ENCODE peak calls at places on chromosomes 4 and X, in ten cellular contexts. A is brain microvascular endothelial cell, V is AG09309, J is right lobe of liver, T is Caco-2, G is fibroblast of villous mesenchyme, Y is bronchial epithelial cell, C is GM10248, Q is Calu3, F is heart right ventricle. P is an unnamed sample.

GRCh38 chr4:137664055-137664405 is 131.7 kb upstream of the PCDH18 start:
- DNase-seq in A (peak), V (peak), J (no peak), T (no peak), G (peak), Y (peak), C (no peak), Q (no peak), F (no peak), P (peak)

GRCh38 chr4:2339458-2340271 is 77.8 kb upstream of the MXD4 start:
- DNase-seq in A (no peak), V (no peak), J (no peak), T (no peak), G (no peak), Y (no peak), C (no peak), Q (no peak), F (no peak), P (no peak)

GRCh38 chr4:158714937-158715336 is 8.3 kb downstream of the PPID start:
- DNase-seq in A (no peak), V (no peak), J (no peak), T (no peak), G (no peak), Y (no peak), C (no peak), Q (no peak), F (no peak), P (no peak)

GRCh38 chr4:188660796-188661195 is 521.6 kb downstream of the TRIML1 start:
- DNase-seq in A (no peak), V (no peak), J (no peak), T (no peak), G (no peak), Y (no peak), C (no peak), Q (no peak), F (no peak), P (no peak)

GRCh38 chr4:113760852-113761681 is 471 bp downstream of the CAMK2D start:
- DNase-seq in A (peak), V (no peak), J (peak), T (peak), G (peak), Y (peak), C (peak), Q (peak), F (peak), P (peak)

GRCh38 chr4:27066591-27066990 is 205.9 kb downstream of the STIM2 start:
- DNase-seq in A (no peak), V (no peak), J (no peak), T (no peak), G (no peak), Y (no peak), C (no peak), Q (peak), F (no peak), P (no peak)

GRCh38 chrX:46758163-46758955 is 559 bp downstream of the SLC9A7 start:
- DNase-seq in A (no peak), V (no peak), J (no peak), T (no peak), G (peak), Y (no peak), C (no peak), Q (peak), F (no peak), P (peak)

GRCh38 chr4:109078724-109079123 is 223.7 kb downstream of the COL25A1 start:
- DNase-seq in A (peak), V (peak), J (no peak), T (no peak), G (peak), Y (no peak), C (no peak), Q (peak), F (no peak), P (peak)

GRCh38 chr4:166318810-166319525 is 445.9 kb downstream of the TLL1 start:
- DNase-seq in A (peak), V (peak), J (no peak), T (no peak), G (peak), Y (peak), C (no peak), Q (no peak), F (no peak), P (peak)

GRCh38 chrX:74537011-74537390 is 77.4 kb downstream of the RLIM start:
- DNase-seq in A (peak), V (no peak), J (no peak), T (no peak), G (peak), Y (peak), C (no peak), Q (no peak), F (peak), P (no peak)

DNA sequence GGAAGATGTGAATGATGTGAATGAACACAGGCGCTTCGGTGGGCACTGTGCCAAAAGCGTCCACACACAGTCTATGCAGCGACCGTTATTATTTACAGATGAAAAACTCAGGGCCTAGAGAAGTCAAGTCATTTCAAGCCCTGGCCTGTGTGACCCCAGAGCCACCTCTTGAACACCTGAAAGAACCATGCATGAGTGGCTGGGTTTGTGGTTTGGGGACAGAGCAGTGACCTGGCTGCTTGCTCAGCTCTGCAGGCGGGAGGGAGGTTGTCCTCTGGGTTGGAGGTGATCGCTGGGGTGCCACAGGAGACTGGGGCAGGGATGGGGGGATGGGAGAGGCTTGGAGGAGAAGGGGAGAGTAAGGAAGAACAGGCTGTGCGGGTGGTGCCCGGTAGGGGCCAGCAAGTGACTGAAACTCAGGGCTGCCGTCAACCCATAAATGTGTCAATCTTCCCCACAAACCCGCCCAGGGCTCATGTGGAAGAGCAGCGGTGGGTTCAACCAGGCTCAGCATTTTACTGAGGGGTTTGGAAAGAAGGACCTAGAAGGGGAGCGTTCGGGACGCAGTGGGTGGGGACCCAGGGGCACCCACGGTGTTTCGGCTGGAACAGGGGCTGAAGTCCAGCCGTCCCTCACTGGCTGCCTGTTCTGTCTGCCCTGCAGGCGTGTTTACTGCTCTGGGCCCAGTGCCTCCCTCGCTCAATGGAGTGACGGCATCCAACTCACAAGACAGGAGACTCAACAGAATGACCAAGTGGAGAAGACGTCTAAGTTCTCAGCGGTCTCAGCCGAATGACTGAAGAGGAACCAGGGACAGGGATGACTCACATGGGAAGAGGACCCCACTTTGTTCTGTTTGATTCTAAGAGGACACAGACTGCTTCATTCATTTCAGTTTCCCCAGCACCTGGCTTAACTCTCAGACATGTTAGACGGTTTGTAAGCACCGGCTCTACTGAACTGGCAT is 167.8 kb downstream of the AFAP1 start:
- DNase-seq in A (no peak), V (no peak), J (peak), T (no peak), G (no peak), Y (no peak), C (peak), Q (no peak), F (no peak), P (no peak)
- TF ChIP-seq CTCF in A (no peak), V (no peak), J (no peak), T (no peak), G (no peak), Y (no peak), C (peak), Q (no peak), F (no peak), P (no peak)

GRCh38 chr4:97910005-97910404 is 233.3 kb downstream of the STPG2 start:
- DNase-seq in A (no peak), V (no peak), J (no peak), T (no peak), G (no peak), Y (peak), C (no peak), Q (no peak), F (no peak), P (no peak)
- TF ChIP-seq CTCF in A (peak), V (no peak), J (no peak), T (no peak), G (no peak), Y (no peak), C (no peak), Q (no peak), F (no peak), P (no peak)

DNA sequence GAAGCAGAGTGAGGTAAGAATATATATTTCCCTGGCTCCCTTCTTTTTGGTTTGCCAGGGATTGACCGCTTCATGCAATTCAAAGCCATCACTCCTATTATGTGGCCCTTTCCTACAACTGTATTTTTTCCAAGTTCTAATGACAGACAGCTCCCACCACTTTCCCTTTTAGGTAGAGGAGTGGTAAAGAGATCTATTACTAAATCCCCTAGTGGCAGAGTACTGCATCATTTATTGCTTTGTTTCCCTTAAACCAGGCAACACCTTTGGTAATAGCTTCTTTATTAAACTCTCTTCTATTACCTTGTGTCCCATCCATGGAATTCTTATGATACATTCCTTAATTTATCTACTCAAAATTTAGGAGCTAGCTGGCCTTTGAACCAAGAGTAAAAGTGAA is 90.7 kb downstream of the CNOT6L start:
- DNase-seq in A (no peak), V (no peak), J (no peak), T (no peak), G (no peak), Y (no peak), C (no peak), Q (no peak), F (no peak), P (no peak)
- TF ChIP-seq CTCF in A (no peak), V (no peak), J (no peak), T (no peak), G (no peak), Y (peak), C (no peak), Q (no peak), F (no peak), P (no peak)

GRCh38 chr4:89556596-89557305 is 249.2 kb upstream of the GPRIN3 start:
- DNase-seq in A (no peak), V (no peak), J (no peak), T (no peak), G (peak), Y (peak), C (no peak), Q (no peak), F (no peak), P (no peak)

GRCh38 chr4:89563431-89563830 is 255.8 kb upstream of the GPRIN3 start:
- DNase-seq in A (no peak), V (no peak), J (no peak), T (no peak), G (no peak), Y (peak), C (no peak), Q (no peak), F (no peak), P (no peak)

GRCh38 chr4:89561051-89561450 is 253.5 kb upstream of the GPRIN3 start:
- DNase-seq in A (no peak), V (no peak), J (no peak), T (no peak), G (no peak), Y (no peak), C (no peak), Q (no peak), F (no peak), P (no peak)

GRCh38 chr4:89562715-89563114 is 255.1 kb upstream of the GPRIN3 start:
- DNase-seq in A (no peak), V (no peak), J (no peak), T (no peak), G (peak), Y (peak), C (no peak), Q (no peak), F (no peak), P (no peak)

DNA sequence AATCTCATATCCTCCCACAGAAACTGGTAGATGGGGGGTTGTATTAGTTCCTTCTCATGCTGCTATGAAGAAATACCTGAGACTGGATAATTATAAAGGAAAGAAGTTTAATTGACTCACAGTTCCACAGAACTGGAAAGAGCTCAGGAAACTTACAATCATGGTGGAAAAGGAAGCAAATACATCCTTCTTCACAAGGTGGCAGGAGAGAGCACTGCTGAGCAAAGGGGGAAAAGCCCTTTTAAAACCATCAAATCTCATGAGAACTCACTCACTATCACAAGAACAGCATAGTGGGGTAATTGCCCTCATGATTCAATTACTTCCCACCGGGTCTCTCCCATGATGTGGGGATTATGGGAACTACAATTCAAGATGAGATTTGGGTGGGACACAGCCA is 250.5 kb upstream of the GPRIN3 start:
- DNase-seq in A (no peak), V (no peak), J (no peak), T (no peak), G (no peak), Y (peak), C (no peak), Q (no peak), F (no peak), P (no peak)
- TF ChIP-seq CTCF in A (peak), V (peak), J (no peak), T (peak), G (peak), Y (peak), C (peak), Q (peak), F (peak), P (peak)

GRCh38 chr4:74320559-74321118 is 12.4 kb downstream of the EPGN start:
- DNase-seq in A (peak), V (no peak), J (no peak), T (peak), G (peak), Y (peak), C (peak), Q (peak), F (no peak), P (peak)
- TF ChIP-seq CTCF in A (peak), V (peak), J (peak), T (peak), G (peak), Y (peak), C (peak), Q (peak), F (peak), P (peak)

GRCh38 chr4:3524349-3524748 is 7.9 kb downstream of the LRPAP1 start:
- DNase-seq in A (no peak), V (no peak), J (peak), T (no peak), G (no peak), Y (no peak), C (no peak), Q (no peak), F (peak), P (no peak)
- TF ChIP-seq CTCF in A (no peak), V (no peak), J (no peak), T (no peak), G (no peak), Y (no peak), C (no peak), Q (no peak), F (no peak), P (no peak)